ENCODE peak calls at places on chromosomes 6 and 20, in seven cellular contexts. P is Peyer's patch, S is Panc1, Z is fibroblast of lung, D is uterus, T is body of pancreas, R is B cell. I is an unnamed sample.

GRCh38 chr20:137668-138131 is 4.7 kb upstream of the DEFB126 start:
- DNase-seq in P (no peak), S (no peak), Z (no peak), D (no peak), T (no peak), R (no peak), I (no peak)

GRCh38 chr20:47847882-47848485 is 62.7 kb upstream of the SULF2 start:
- DNase-seq in P (no peak), S (no peak), Z (no peak), D (no peak), T (no peak), R (no peak), I (no peak)

GRCh38 chr20:32456869-32457421 is 98.8 kb downstream of the ASXL1 start:
- DNase-seq in P (no peak), S (no peak), Z (no peak), D (peak), T (peak), R (no peak), I (no peak)

GRCh38 chr6:49909508-49910047 is 43.2 kb upstream of the CRISP1 start:
- DNase-seq in P (no peak), S (no peak), Z (no peak), D (no peak), T (no peak), R (no peak), I (no peak)

GRCh38 chr20:21613512-21613911 is 92.0 kb upstream of the PAX1 start:
- DNase-seq in P (peak), S (no peak), Z (no peak), D (no peak), T (no peak), R (no peak), I (no peak)

GRCh38 chr6:50113114-50113857 is 63.6 kb upstream of the DEFB112 start:
- DNase-seq in P (no peak), S (no peak), Z (peak), D (no peak), T (no peak), R (no peak), I (no peak)

GRCh38 chr6:111306104-111306888 is 176.7 kb downstream of the REV3L start:
- DNase-seq in P (no peak), S (no peak), Z (no peak), D (no peak), T (no peak), R (no peak), I (no peak)

GRCh38 chr20:49290608-49291191 is 12.8 kb upstream of the ZNFX1 start:
- DNase-seq in P (no peak), S (no peak), Z (no peak), D (no peak), T (no peak), R (no peak), I (no peak)

GRCh38 chr20:46894579-46894958 is at the start of gene EYA2:
- DNase-seq in P (no peak), S (no peak), Z (no peak), D (peak), T (no peak), R (no peak), I (no peak)

GRCh38 chr20:20710847-20711315 is 1.6 kb downstream of the RALGAPA2 start:
- DNase-seq in P (peak), S (no peak), Z (no peak), D (no peak), T (peak), R (no peak), I (no peak)

GRCh38 chr20:22575737-22576136 is 8.6 kb downstream of the FOXA2 start:
- DNase-seq in P (no peak), S (no peak), Z (no peak), D (no peak), T (no peak), R (no peak), I (no peak)

GRCh38 chr20:53579581-53580375 is 13.9 kb downstream of the ZNF217 start:
- DNase-seq in P (peak), S (no peak), Z (peak), D (peak), T (peak), R (peak), I (no peak)
- TF ChIP-seq CTCF in P (no peak), S (no peak), Z (no peak), D (no peak), T (no peak), R (no peak), I (no peak)

GRCh38 chr6:18371010-18371409 is 16.1 kb upstream of the RNF144B start:
- DNase-seq in P (no peak), S (no peak), Z (no peak), D (no peak), T (no peak), R (no peak), I (no peak)

GRCh38 chr6:18368277-18369105 is 18.7 kb upstream of the RNF144B start:
- DNase-seq in P (no peak), S (no peak), Z (no peak), D (no peak), T (no peak), R (no peak), I (peak)

GRCh38 chr6:18367371-18367770 is 19.8 kb upstream of the RNF144B start:
- DNase-seq in P (no peak), S (no peak), Z (no peak), D (no peak), T (no peak), R (no peak), I (no peak)

GRCh38 chr6:18371576-18371975 is 15.6 kb upstream of the RNF144B start:
- DNase-seq in P (no peak), S (no peak), Z (no peak), D (no peak), T (no peak), R (no peak), I (no peak)
- TF ChIP-seq CTCF in P (no peak), S (no peak), Z (no peak), D (no peak), T (no peak), R (no peak), I (no peak)

GRCh38 chr6:33091957-33092356 is 16.2 kb downstream of the HLA-DPB1 start:
- DNase-seq in P (peak), S (no peak), Z (no peak), D (no peak), T (peak), R (peak), I (no peak)
- TF ChIP-seq CTCF in P (peak), S (peak), Z (no peak), D (peak), T (peak), R (peak), I (peak)

GRCh38 chr6:17905611-17906592 is 81.5 kb downstream of the KIF13A start:
- DNase-seq in P (no peak), S (no peak), Z (peak), D (no peak), T (no peak), R (no peak), I (no peak)
- TF ChIP-seq CTCF in P (no peak), S (no peak), Z (no peak), D (no peak), T (no peak), R (no peak), I (no peak)

GRCh38 chr20:59745716-59746115 is 141.4 kb downstream of the PHACTR3 start:
- DNase-seq in P (no peak), S (no peak), Z (no peak), D (no peak), T (no peak), R (no peak), I (no peak)

GRCh38 chr20:59749293-59749680 is 144.9 kb downstream of the PHACTR3 start:
- DNase-seq in P (no peak), S (no peak), Z (peak), D (peak), T (no peak), R (no peak), I (no peak)

GRCh38 chr20:59748555-59749292 is 144.4 kb downstream of the PHACTR3 start:
- DNase-seq in P (peak), S (no peak), Z (peak), D (peak), T (peak), R (no peak), I (no peak)

GRCh38 chr20:59746155-59746554 is 141.8 kb downstream of the PHACTR3 start:
- DNase-seq in P (no peak), S (no peak), Z (no peak), D (no peak), T (no peak), R (no peak), I (no peak)

DNA sequence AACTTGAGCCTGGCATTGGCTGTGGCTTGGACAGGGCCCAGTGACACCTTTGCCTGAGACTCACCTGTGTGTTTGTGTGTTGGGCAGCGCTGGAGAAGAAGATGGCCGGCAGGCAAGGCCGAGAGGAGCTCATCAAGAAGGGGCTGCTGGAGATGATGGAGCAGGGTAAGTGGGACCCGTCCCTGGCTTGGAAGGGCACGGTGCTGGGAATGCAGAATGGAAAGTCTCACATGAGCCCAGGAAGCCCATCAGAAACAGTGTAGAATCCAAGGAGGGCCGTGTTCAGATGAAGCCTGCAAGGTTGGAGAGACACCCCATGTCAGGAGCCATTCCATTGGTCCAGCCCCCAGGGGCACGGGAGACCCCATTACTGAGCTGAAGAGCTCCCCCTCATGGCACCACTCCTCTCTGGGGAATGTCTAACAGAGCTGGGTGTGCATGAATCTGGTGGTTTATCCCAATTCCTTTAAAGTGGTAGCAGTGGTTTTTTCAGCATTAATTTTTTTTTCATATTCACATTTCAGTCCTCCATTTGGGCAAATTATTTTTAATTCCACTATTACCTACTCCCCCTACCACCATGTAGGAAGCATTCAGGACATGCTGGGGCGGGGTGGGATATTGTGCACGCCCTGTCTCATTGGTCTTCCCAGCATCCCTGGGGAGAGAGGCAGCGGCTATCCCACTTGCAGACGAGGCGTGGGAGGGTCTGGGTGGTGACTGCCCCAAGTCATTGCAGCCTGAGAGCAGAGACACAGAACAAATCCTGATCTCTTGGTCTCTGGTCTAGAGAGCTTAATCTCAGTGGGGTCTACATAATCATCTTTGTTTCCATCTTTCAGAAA is 143.6 kb downstream of the PHACTR3 start:
- DNase-seq in P (no peak), S (no peak), Z (no peak), D (no peak), T (no peak), R (no peak), I (no peak)
- TF ChIP-seq CTCF in P (no peak), S (no peak), Z (no peak), D (no peak), T (no peak), R (no peak), I (no peak)

GRCh38 chr20:50610212-50610718 is 81.1 kb downstream of the RIPOR3 start:
- DNase-seq in P (no peak), S (no peak), Z (no peak), D (no peak), T (no peak), R (no peak), I (no peak)
- TF ChIP-seq CTCF in P (no peak), S (no peak), Z (no peak), D (no peak), T (no peak), R (no peak), I (peak)

DNA sequence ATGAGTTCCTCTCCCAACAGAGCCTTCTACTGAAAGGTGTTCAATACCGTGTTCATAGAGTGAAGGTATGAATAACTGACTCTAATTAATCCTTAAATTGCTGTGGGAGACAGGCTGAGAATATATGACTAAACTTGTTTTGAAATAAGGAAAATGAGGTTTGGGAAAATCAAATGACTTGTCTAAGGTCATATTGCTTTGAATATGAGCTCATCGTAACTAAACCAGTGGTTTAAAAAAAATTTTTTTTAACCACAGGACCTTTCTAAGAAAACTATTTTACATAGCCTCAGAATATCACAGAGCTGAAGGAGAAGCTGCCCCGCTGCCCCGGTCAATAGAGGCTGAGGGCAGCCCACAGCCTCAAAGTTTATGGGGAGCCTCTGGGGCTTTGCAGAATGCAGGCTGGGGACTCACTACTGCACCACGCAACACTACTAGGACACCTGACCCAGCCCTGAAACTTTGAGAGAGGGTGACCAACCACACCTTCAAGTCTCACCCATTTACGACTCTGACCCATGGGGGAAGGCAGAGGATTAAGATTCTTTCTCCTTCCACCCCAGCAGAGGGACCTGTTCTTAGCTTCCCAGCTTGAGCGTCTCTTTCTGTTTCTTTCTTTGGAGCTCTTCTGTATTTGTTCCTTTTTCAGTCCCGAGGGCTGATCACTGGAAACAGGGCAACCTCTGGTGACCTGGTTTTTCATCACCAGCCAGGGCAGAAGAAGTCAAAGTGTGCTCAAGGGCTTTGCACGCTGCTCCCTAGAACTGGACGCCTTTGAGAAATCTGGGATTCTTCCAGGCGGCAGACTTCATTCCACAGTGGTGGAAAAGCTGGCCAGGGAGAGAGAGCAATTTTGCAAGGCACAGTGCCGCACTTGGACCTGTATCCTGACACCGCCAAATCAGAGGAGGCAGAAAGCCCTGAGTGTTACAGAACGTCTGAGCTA is 220.2 kb downstream of the ATXN1 start:
- DNase-seq in P (no peak), S (no peak), Z (peak), D (peak), T (no peak), R (peak), I (no peak)
- TF ChIP-seq CTCF in P (no peak), S (no peak), Z (peak), D (peak), T (no peak), R (no peak), I (no peak)

GRCh38 chr6:5995705-5996686 is 10.7 kb downstream of the NRN1 start:
- DNase-seq in P (peak), S (no peak), Z (no peak), D (peak), T (peak), R (no peak), I (no peak)
- TF ChIP-seq CTCF in P (no peak), S (peak), Z (peak), D (no peak), T (no peak), R (no peak), I (peak)

GRCh38 chr6:57220083-57220703 is 1.9 kb downstream of the RAB23 start:
- DNase-seq in P (no peak), S (no peak), Z (no peak), D (no peak), T (no peak), R (no peak), I (no peak)

GRCh38 chr6:57221191-57221935 is 744 bp downstream of the RAB23 start:
- DNase-seq in P (peak), S (peak), Z (peak), D (peak), T (peak), R (peak), I (no peak)

GRCh38 chr6:57222684-57223077 is 574 bp upstream of the RAB23 start:
- DNase-seq in P (no peak), S (no peak), Z (no peak), D (no peak), T (no peak), R (no peak), I (no peak)

GRCh38 chr6:57224769-57225515 is 2.8 kb upstream of the RAB23 start:
- DNase-seq in P (no peak), S (no peak), Z (peak), D (no peak), T (no peak), R (no peak), I (no peak)

GRCh38 chr6:57221936-57222683 is at the start of gene RAB23:
- DNase-seq in P (peak), S (peak), Z (peak), D (peak), T (peak), R (peak), I (no peak)
- TF ChIP-seq CTCF in P (peak), S (peak), Z (no peak), D (peak), T (no peak), R (peak), I (no peak)

I was measured in LNCaP clone FGC.